ENCODE peak calls at places on chromosomes 6 and 20, in five cellular contexts. One of them, this sample, is unnamed.

GRCh38 chr6:129112591-129112990 is 229.7 kb downstream of the LAMA2 start:
- DNase-seq in AG10803: no peak
- DNase-seq in cardiac fibroblast: peak; percentile 36
- DNase-seq in fibroblast of lung: no peak
- DNase-seq in left ventricle myocardium inferior: no peak
- DNase-seq in this sample: no peak

GRCh38 chr6:138331984-138332383 is 45.7 kb upstream of the SMIM28 start:
- DNase-seq in AG10803: no peak
- DNase-seq in cardiac fibroblast: no peak
- DNase-seq in fibroblast of lung: no peak
- DNase-seq in left ventricle myocardium inferior: no peak
- DNase-seq in this sample: no peak

GRCh38 chr6:26351544-26351953 is 13.4 kb upstream of the BTN3A2 start:
- DNase-seq in AG10803: peak; percentile 90
- DNase-seq in cardiac fibroblast: peak; percentile 95
- DNase-seq in fibroblast of lung: peak; percentile 78
- DNase-seq in left ventricle myocardium inferior: no peak
- DNase-seq in this sample: no peak

GRCh38 chr6:27839303-27840081 is 72.7 kb downstream of the OR2B2 start:
- DNase-seq in AG10803: peak; percentile 72
- DNase-seq in cardiac fibroblast: peak; percentile 86
- DNase-seq in fibroblast of lung: peak; percentile 77
- DNase-seq in left ventricle myocardium inferior: no peak
- DNase-seq in this sample: no peak

GRCh38 chr6:41940759-41941279 is 789 bp downstream of the CCND3 start:
- DNase-seq in AG10803: no peak
- DNase-seq in cardiac fibroblast: peak; percentile 37
- DNase-seq in fibroblast of lung: no peak
- DNase-seq in left ventricle myocardium inferior: peak; percentile 69
- DNase-seq in this sample: peak; percentile 62

GRCh38 chr6:110895907-110896608 is 21.5 kb downstream of the AMD1 start:
- DNase-seq in AG10803: no peak
- DNase-seq in cardiac fibroblast: no peak
- DNase-seq in fibroblast of lung: no peak
- DNase-seq in left ventricle myocardium inferior: no peak
- DNase-seq in this sample: no peak

GRCh38 chr6:127186889-127187288 is 68.4 kb downstream of the RSPO3 start:
- DNase-seq in AG10803: no peak
- DNase-seq in cardiac fibroblast: peak; percentile 49
- DNase-seq in fibroblast of lung: no peak
- DNase-seq in left ventricle myocardium inferior: peak; percentile 78
- DNase-seq in this sample: peak; percentile 54

GRCh38 chr6:107488875-107489635 is 862 bp upstream of the SOBP start:
- DNase-seq in AG10803: no peak
- DNase-seq in cardiac fibroblast: peak; percentile 33
- DNase-seq in fibroblast of lung: peak; percentile 37
- DNase-seq in left ventricle myocardium inferior: peak; percentile 43
- DNase-seq in this sample: peak; percentile 78

GRCh38 chr20:47054945-47055344 is 160.3 kb downstream of the EYA2 start:
- DNase-seq in AG10803: no peak
- DNase-seq in cardiac fibroblast: no peak
- DNase-seq in fibroblast of lung: no peak
- DNase-seq in left ventricle myocardium inferior: no peak
- DNase-seq in this sample: no peak

GRCh38 chr20:48456361-48457184 is 371.2 kb downstream of the PREX1 start:
- DNase-seq in AG10803: no peak
- DNase-seq in cardiac fibroblast: no peak
- DNase-seq in fibroblast of lung: no peak
- DNase-seq in left ventricle myocardium inferior: no peak
- DNase-seq in this sample: peak; percentile 22

GRCh38 chr20:35121186-35121585 is 25.9 kb downstream of the EDEM2 start:
- DNase-seq in AG10803: no peak
- DNase-seq in cardiac fibroblast: peak; percentile 39
- DNase-seq in fibroblast of lung: no peak
- DNase-seq in left ventricle myocardium inferior: no peak
- DNase-seq in this sample: no peak

GRCh38 chr20:9021216-9021615 is 47.7 kb upstream of the PLCB4 start:
- DNase-seq in AG10803: no peak
- DNase-seq in cardiac fibroblast: no peak
- DNase-seq in fibroblast of lung: no peak
- DNase-seq in left ventricle myocardium inferior: no peak
- DNase-seq in this sample: no peak

GRCh38 chr20:58698741-58699141 is 6.1 kb downstream of the NPEPL1 start:
- DNase-seq in AG10803: no peak
- DNase-seq in cardiac fibroblast: no peak
- DNase-seq in fibroblast of lung: no peak
- DNase-seq in left ventricle myocardium inferior: peak; percentile 26
- DNase-seq in this sample: no peak

GRCh38 chr20:9344080-9344920 is 170.1 kb upstream of the LAMP5 start:
- DNase-seq in AG10803: peak; percentile 68
- DNase-seq in cardiac fibroblast: peak; percentile 74
- DNase-seq in fibroblast of lung: peak; percentile 73
- DNase-seq in left ventricle myocardium inferior: no peak
- DNase-seq in this sample: no peak

GRCh38 chr6:123616942-123617341 is 19.8 kb downstream of the TRDN start:
- DNase-seq in AG10803: no peak
- DNase-seq in cardiac fibroblast: no peak
- DNase-seq in fibroblast of lung: no peak
- DNase-seq in left ventricle myocardium inferior: no peak
- DNase-seq in this sample: no peak

GRCh38 chr6:37099442-37099841 is 70.5 kb upstream of the PIM1 start:
- DNase-seq in AG10803: no peak
- DNase-seq in cardiac fibroblast: peak; percentile 38
- DNase-seq in fibroblast of lung: no peak
- DNase-seq in left ventricle myocardium inferior: no peak
- DNase-seq in this sample: no peak

GRCh38 chr20:64210661-64211369 is 44.7 kb upstream of the PCMTD2 start:
- DNase-seq in AG10803: no peak
- DNase-seq in cardiac fibroblast: no peak
- DNase-seq in fibroblast of lung: no peak
- DNase-seq in left ventricle myocardium inferior: no peak
- DNase-seq in this sample: no peak

GRCh38 chr6:5681480-5681879 is 325.2 kb downstream of the NRN1 start:
- DNase-seq in AG10803: no peak
- DNase-seq in cardiac fibroblast: peak; percentile 68
- DNase-seq in fibroblast of lung: no peak
- DNase-seq in left ventricle myocardium inferior: no peak
- DNase-seq in this sample: no peak

GRCh38 chr6:119801041-119801440 is 451.5 kb upstream of the MAN1A1 start:
- DNase-seq in AG10803: no peak
- DNase-seq in cardiac fibroblast: no peak
- DNase-seq in fibroblast of lung: no peak
- DNase-seq in left ventricle myocardium inferior: no peak
- DNase-seq in this sample: no peak

GRCh38 chr6:46005254-46005653 is 10.4 kb downstream of the CLIC5 start:
- DNase-seq in AG10803: no peak
- DNase-seq in cardiac fibroblast: no peak
- DNase-seq in fibroblast of lung: no peak
- DNase-seq in left ventricle myocardium inferior: no peak
- DNase-seq in this sample: no peak

GRCh38 chr6:146339716-146340115 is 203.9 kb upstream of the RAB32 start:
- DNase-seq in AG10803: peak; percentile 21
- DNase-seq in cardiac fibroblast: peak; percentile 24
- DNase-seq in fibroblast of lung: no peak
- DNase-seq in left ventricle myocardium inferior: no peak
- DNase-seq in this sample: no peak

GRCh38 chr20:39112196-39112743 is 150.1 kb downstream of the DHX35 start:
- DNase-seq in AG10803: peak; percentile 12
- DNase-seq in cardiac fibroblast: peak; percentile 49
- DNase-seq in fibroblast of lung: peak; percentile 39
- DNase-seq in left ventricle myocardium inferior: no peak
- DNase-seq in this sample: peak; percentile 71

GRCh38 chr20:5171074-5171789 is 44.4 kb downstream of the CDS2 start:
- DNase-seq in AG10803: no peak
- DNase-seq in cardiac fibroblast: no peak
- DNase-seq in fibroblast of lung: no peak
- DNase-seq in left ventricle myocardium inferior: peak; percentile 64
- DNase-seq in this sample: no peak

GRCh38 chr6:26216015-26216885 is 129.0 kb downstream of the HFE start:
- DNase-seq in AG10803: peak; percentile 99
- DNase-seq in cardiac fibroblast: peak; percentile 100
- DNase-seq in fibroblast of lung: peak; percentile 100
- DNase-seq in left ventricle myocardium inferior: no peak
- DNase-seq in this sample: peak; percentile 62

GRCh38 chr6:15441215-15441868 is 195.5 kb downstream of the JARID2 start:
- DNase-seq in AG10803: peak; percentile 81
- DNase-seq in cardiac fibroblast: peak; percentile 87
- DNase-seq in fibroblast of lung: peak; percentile 86
- DNase-seq in left ventricle myocardium inferior: no peak
- DNase-seq in this sample: peak; percentile 49

GRCh38 chr20:58618694-58619540 is 32.2 kb upstream of the STX16 start:
- DNase-seq in AG10803: peak; percentile 88
- DNase-seq in cardiac fibroblast: peak; percentile 82
- DNase-seq in fibroblast of lung: peak; percentile 85
- DNase-seq in left ventricle myocardium inferior: no peak
- DNase-seq in this sample: no peak

GRCh38 chr6:120826253-120826652 is 508.0 kb downstream of the TBC1D32 start:
- DNase-seq in AG10803: no peak
- DNase-seq in cardiac fibroblast: peak; percentile 8
- DNase-seq in fibroblast of lung: peak; percentile 1
- DNase-seq in left ventricle myocardium inferior: no peak
- DNase-seq in this sample: peak; percentile 59
- TF ChIP-seq CTCF in AG10803: peak; percentile 23
- TF ChIP-seq CTCF in cardiac fibroblast: peak; percentile 36
- TF ChIP-seq CTCF in fibroblast of lung: no peak
- TF ChIP-seq CTCF in left ventricle myocardium inferior: peak; percentile 34
- TF ChIP-seq CTCF in this sample: peak; percentile 75

DNA sequence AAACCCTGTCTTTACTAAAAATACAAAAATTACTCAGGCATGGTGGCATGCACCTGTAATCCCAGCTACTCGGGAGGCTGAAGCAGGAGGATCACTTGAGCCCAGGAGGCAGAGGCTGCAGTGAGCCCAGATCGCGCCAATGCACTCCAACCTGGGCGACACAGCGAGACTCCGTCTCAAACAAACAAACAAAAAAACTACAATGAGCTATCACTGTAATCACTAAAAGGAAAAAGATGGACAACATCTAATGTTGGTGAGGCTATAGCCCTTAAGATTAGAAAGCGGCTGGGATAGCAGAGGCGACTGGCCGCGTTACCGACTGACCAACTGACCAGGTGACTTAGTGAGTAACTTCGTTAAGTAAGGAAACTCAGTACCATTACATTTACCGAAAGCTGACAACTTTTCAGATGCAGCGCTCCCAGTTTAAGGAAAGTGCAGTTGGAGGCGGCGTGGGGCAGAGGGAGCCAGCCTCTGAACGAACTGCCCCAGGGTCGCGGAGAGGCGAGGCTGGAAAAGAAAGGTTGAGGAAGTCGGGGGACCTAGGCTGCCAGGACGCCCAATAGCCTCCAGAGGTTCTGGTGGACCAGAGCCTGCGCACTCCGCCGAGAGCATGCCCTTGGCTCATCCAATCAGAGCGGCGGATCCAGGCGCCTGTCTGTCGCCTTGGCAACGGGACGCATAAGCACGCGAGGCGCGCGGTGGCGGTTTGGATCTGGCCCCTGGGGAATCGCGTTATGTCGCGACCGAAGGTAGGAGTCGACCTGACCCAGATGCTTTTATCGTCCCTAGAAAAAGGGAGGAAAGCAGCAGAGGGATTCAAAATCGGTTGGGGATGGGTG is 8.9 kb downstream of the TTLL9 start:
- DNase-seq in AG10803: peak; percentile 92
- DNase-seq in cardiac fibroblast: peak; percentile 96
- DNase-seq in fibroblast of lung: peak; percentile 94
- DNase-seq in left ventricle myocardium inferior: peak; percentile 93
- DNase-seq in this sample: peak; percentile 94
- TF ChIP-seq CTCF in AG10803: no peak
- TF ChIP-seq CTCF in cardiac fibroblast: no peak
- TF ChIP-seq CTCF in fibroblast of lung: no peak
- TF ChIP-seq CTCF in left ventricle myocardium inferior: no peak
- TF ChIP-seq CTCF in this sample: no peak

GRCh38 chr6:64254558-64254957 is 619.0 kb downstream of the PHF3 start:
- DNase-seq in AG10803: no peak
- DNase-seq in cardiac fibroblast: peak; percentile 5
- DNase-seq in fibroblast of lung: no peak
- DNase-seq in left ventricle myocardium inferior: no peak
- DNase-seq in this sample: no peak

GRCh38 chr6:64252256-64252655 is 616.7 kb downstream of the PHF3 start:
- DNase-seq in AG10803: no peak
- DNase-seq in cardiac fibroblast: no peak
- DNase-seq in fibroblast of lung: no peak
- DNase-seq in left ventricle myocardium inferior: no peak
- DNase-seq in this sample: no peak

GRCh38 chr6:64255000-64255399 is 619.4 kb downstream of the PHF3 start:
- DNase-seq in AG10803: no peak
- DNase-seq in cardiac fibroblast: no peak
- DNase-seq in fibroblast of lung: no peak
- DNase-seq in left ventricle myocardium inferior: no peak
- DNase-seq in this sample: no peak

GRCh38 chr6:64249129-64249528 is 613.5 kb downstream of the PHF3 start:
- DNase-seq in AG10803: no peak
- DNase-seq in cardiac fibroblast: peak; percentile 50
- DNase-seq in fibroblast of lung: peak; percentile 39
- DNase-seq in left ventricle myocardium inferior: no peak
- DNase-seq in this sample: no peak

DNA sequence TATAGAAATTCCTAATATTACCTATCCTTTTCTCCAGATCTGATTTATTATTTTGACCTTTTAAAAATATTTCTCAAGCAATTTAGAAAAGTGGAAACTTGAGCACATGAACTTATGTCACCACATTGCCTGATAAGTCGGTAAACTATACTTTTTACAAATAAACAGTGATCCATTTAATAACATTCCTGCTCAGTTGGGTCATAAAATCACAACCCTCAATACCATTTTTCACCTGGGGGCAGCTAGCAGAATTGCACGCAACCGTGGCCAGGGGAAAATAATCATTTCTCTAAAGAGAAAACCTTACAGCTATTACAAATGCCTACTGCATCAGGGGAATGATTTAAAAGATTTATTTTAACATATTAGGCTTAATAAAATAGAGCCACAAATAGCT is 614.5 kb downstream of the PHF3 start:
- DNase-seq in AG10803: no peak
- DNase-seq in cardiac fibroblast: no peak
- DNase-seq in fibroblast of lung: peak; percentile 40
- DNase-seq in left ventricle myocardium inferior: no peak
- DNase-seq in this sample: no peak
- TF ChIP-seq CTCF in AG10803: no peak
- TF ChIP-seq CTCF in cardiac fibroblast: peak; percentile 13
- TF ChIP-seq CTCF in fibroblast of lung: no peak
- TF ChIP-seq CTCF in left ventricle myocardium inferior: no peak
- TF ChIP-seq CTCF in this sample: no peak

GRCh38 chr20:23530937-23531567 is 37.2 kb downstream of the CST9L start:
- DNase-seq in AG10803: no peak
- DNase-seq in cardiac fibroblast: no peak
- DNase-seq in fibroblast of lung: no peak
- DNase-seq in left ventricle myocardium inferior: no peak
- DNase-seq in this sample: no peak
- TF ChIP-seq CTCF in AG10803: no peak
- TF ChIP-seq CTCF in cardiac fibroblast: no peak
- TF ChIP-seq CTCF in fibroblast of lung: no peak
- TF ChIP-seq CTCF in left ventricle myocardium inferior: no peak
- TF ChIP-seq CTCF in this sample: no peak